ENCODE peak calls at places on chromosomes 13 and 19, in seven cellular contexts. Q is neural progenitor cell, N is transverse colon, I is tibial artery, L is heart right ventricle, R is AG10803, S is stomach. H is an unnamed sample.

GRCh38 chr13:45333973-45334922 is 6.7 kb downstream of the TPT1 start:
- DNase-seq in N (no peak), R (peak; percentile 47), Q (no peak), I (no peak), L (no peak), S (no peak), H (no peak)

GRCh38 chr13:109938255-109938936 is 152.0 kb upstream of the IRS2 start:
- DNase-seq in N (no peak), L (no peak), Q (no peak), R (peak; percentile 78), I (no peak), S (no peak), H (no peak)

GRCh38 chr13:31096624-31097302 is 64.9 kb downstream of the HSPH1 start:
- DNase-seq in N (peak; percentile 72), L (no peak), R (no peak), S (peak; percentile 33), Q (no peak), I (no peak), H (no peak)

GRCh38 chr19:1250374-1251232 is 2.2 kb downstream of the MIDN start:
- DNase-seq in L (no peak), N (peak; percentile 76), R (peak; percentile 69), Q (peak; percentile 96), S (no peak), I (no peak), H (peak; percentile 59)

GRCh38 chr19:37931941-37932655 is 25.1 kb downstream of the SIPA1L3 start:
- DNase-seq in S (peak; percentile 94), N (peak; percentile 89), L (peak; percentile 26), I (peak; percentile 73), Q (peak; percentile 87), R (peak; percentile 58), H (peak; percentile 91)

GRCh38 chr13:28558126-28558525 is 63.2 kb upstream of the FLT1 start:
- DNase-seq in L (no peak), R (peak; percentile 96), Q (no peak), I (no peak), N (no peak), S (no peak), H (no peak)

GRCh38 chr19:6018786-6019185 is 40.8 kb upstream of the RANBP3 start:
- DNase-seq in S (no peak), I (no peak), N (no peak), Q (peak; percentile 70), L (no peak), R (no peak), H (no peak)

GRCh38 chr19:10855879-10856522 is 7.8 kb downstream of the C19orf38 start:
- DNase-seq in L (no peak), Q (peak; percentile 44), R (no peak), N (no peak), I (no peak), S (no peak), H (no peak)

GRCh38 chr19:52653161-52653560 is 15.0 kb upstream of the ZNF83 start:
- DNase-seq in S (no peak), Q (no peak), L (no peak), I (no peak), R (no peak), N (no peak), H (no peak)

GRCh38 chr13:98397221-98397620 is 179.7 kb downstream of the STK24 start:
- DNase-seq in S (no peak), Q (no peak), R (no peak), I (no peak), N (no peak), L (no peak), H (no peak)

GRCh38 chr19:19527674-19528625 is 761 bp upstream of the YJEFN3 start:
- DNase-seq in R (no peak), Q (no peak), S (no peak), N (no peak), I (no peak), L (no peak), H (no peak)

GRCh38 chr19:13492128-13492527 is 14.2 kb downstream of the CACNA1A start:
- DNase-seq in S (no peak), N (no peak), Q (no peak), L (no peak), R (peak; percentile 95), I (no peak), H (no peak)

GRCh38 chr13:77386880-77387606 is 60.1 kb upstream of the MYCBP2 start:
- DNase-seq in L (no peak), N (no peak), R (peak; percentile 98), I (peak; percentile 81), S (no peak), Q (no peak), H (no peak)

GRCh38 chr19:33879818-33880575 is 83.3 kb downstream of the KCTD15 start:
- DNase-seq in S (no peak), Q (no peak), R (no peak), I (no peak), N (no peak), L (peak; percentile 47), H (no peak)

GRCh38 chr13:23766199-23766771 is 122.9 kb downstream of the MIPEP start:
- DNase-seq in Q (no peak), S (no peak), R (no peak), I (no peak), N (no peak), L (no peak), H (no peak)

GRCh38 chr13:99722931-99723330 is 221.7 kb downstream of the TM9SF2 start:
- DNase-seq in L (no peak), N (no peak), S (no peak), I (no peak), R (no peak), Q (no peak), H (no peak)

GRCh38 chr19:3366761-3367571 is 583 bp downstream of the NFIC start:
- DNase-seq in N (peak; percentile 54), Q (peak; percentile 65), S (no peak), R (no peak), I (peak; percentile 85), L (peak; percentile 63), H (peak; percentile 63)

GRCh38 chr13:44972956-44973581 is 16.2 kb downstream of the NUFIP1 start:
- DNase-seq in S (no peak), I (no peak), L (no peak), R (peak; percentile 30), Q (peak; percentile 32), N (no peak), H (no peak)

GRCh38 chr13:34358811-34359513 is 541.0 kb downstream of the RFC3 start:
- DNase-seq in N (no peak), I (no peak), Q (no peak), L (no peak), R (peak; percentile 92), S (no peak), H (no peak)

GRCh38 chr13:67042556-67042955 is 187.6 kb downstream of the PCDH9 start:
- DNase-seq in R (no peak), Q (no peak), L (no peak), I (no peak), S (no peak), N (no peak), H (no peak)

GRCh38 chr19:6731822-6732221 is 5.6 kb downstream of the GPR108 start:
- DNase-seq in R (no peak), L (no peak), Q (no peak), S (no peak), N (no peak), I (no peak), H (no peak)

GRCh38 chr13:91360246-91360751 is 12.8 kb downstream of the MIR17HG start:
- DNase-seq in L (no peak), N (no peak), I (no peak), S (no peak), Q (no peak), R (no peak), H (no peak)

GRCh38 chr13:20525601-20526544 is at the start of gene CRYL1:
- DNase-seq in N (peak; percentile 85), Q (peak; percentile 72), L (peak; percentile 86), R (peak; percentile 48), I (peak; percentile 88), S (peak; percentile 82), H (peak; percentile 71)
- TF ChIP-seq CTCF in N (no peak), Q (no peak), L (no peak), R (no peak), I (no peak), S (no peak), H (no peak)

GRCh38 chr19:35754365-35755139 is 2.3 kb downstream of the HSPB6 start:
- DNase-seq in R (no peak), I (no peak), L (no peak), Q (no peak), S (no peak), N (peak; percentile 7), H (no peak)

GRCh38 chr19:35753634-35754364 is 3.0 kb downstream of the HSPB6 start:
- DNase-seq in L (no peak), Q (no peak), N (peak; percentile 9), S (no peak), R (no peak), I (no peak), H (no peak)

GRCh38 chr19:35756373-35757230 is at the start of gene HSPB6:
- DNase-seq in I (peak; percentile 91), N (peak; percentile 42), R (peak; percentile 60), Q (peak; percentile 49), S (peak; percentile 35), L (peak; percentile 82), H (no peak)

GRCh38 chr19:35755550-35756371 is 1.1 kb downstream of the HSPB6 start:
- DNase-seq in L (peak; percentile 93), I (peak; percentile 98), N (peak; percentile 79), Q (peak; percentile 47), R (peak; percentile 76), S (peak; percentile 60), H (peak; percentile 38)

GRCh38 chr19:35755160-35755549 is 1.7 kb downstream of the HSPB6 start:
- DNase-seq in L (no peak), I (no peak), N (no peak), R (no peak), Q (no peak), S (no peak), H (no peak)
- H3K4me3 ChIP-seq in L (peak overlapping the region; percentile 99), I (peak overlapping the region; percentile 72), N (peak overlapping the region; percentile 90), R (peak overlapping the region; percentile 65), Q (peak overlapping the region; percentile 89), S (peak overlapping the region; percentile 74), H (peak overlapping the region; percentile 27)

GRCh38 chr19:50358483-50359431 is 6.7 kb downstream of the NAPSA start:
- DNase-seq in L (peak; percentile 86), I (peak; percentile 78), N (peak; percentile 64), Q (no peak), R (peak; percentile 23), S (peak; percentile 58), H (no peak)
- TF ChIP-seq CTCF in L (no peak), I (no peak), N (no peak), Q (no peak), R (no peak), S (no peak), H (no peak)

GRCh38 chr13:40662866-40663265 is 3.6 kb downstream of the FOXO1 start:
- DNase-seq in R (no peak), N (no peak), S (no peak), I (no peak), L (no peak), Q (peak; percentile 19), H (no peak)

GRCh38 chr13:40657307-40657706 is 9.1 kb downstream of the FOXO1 start:
- DNase-seq in R (no peak), I (no peak), Q (no peak), S (no peak), L (no peak), N (no peak), H (no peak)

GRCh38 chr13:40657961-40658360 is 8.5 kb downstream of the FOXO1 start:
- DNase-seq in N (no peak), L (no peak), I (no peak), Q (no peak), R (no peak), S (no peak), H (no peak)

GRCh38 chr13:40660692-40661091 is 5.7 kb downstream of the FOXO1 start:
- DNase-seq in R (no peak), L (no peak), S (no peak), Q (no peak), N (no peak), I (no peak), H (no peak)

GRCh38 chr13:40660270-40660669 is 6.2 kb downstream of the FOXO1 start:
- DNase-seq in R (no peak), L (no peak), S (no peak), Q (no peak), N (no peak), I (no peak), H (no peak)
- H3K4me3 ChIP-seq in R (no peak overlapping the region), L (no peak overlapping the region), S (no peak overlapping the region), Q (no peak overlapping the region), N (no peak overlapping the region), I (no peak overlapping the region), H (no peak overlapping the region)